ENCODE peak calls at places on chromosomes 12 and 14, in four cellular contexts. Y is thyroid gland, X is mammary epithelial cell, T is lung. C is an unnamed sample.
A peak's percentile ranks its signal among the peaks of the same experiment; 100 is the strongest.

GRCh38 chr14:38209572-38210159 is 2.0 kb downstream of the SSTR1 start:
- DNase-seq in Y (no peak), X (no peak), T (no peak), C (no peak)

GRCh38 chr14:36660736-36661505 is 739 bp upstream of the PAX9 start:
- DNase-seq in X (no peak), Y (peak; percentile 35), T (no peak), C (no peak)

GRCh38 chr14:87332001-87332400 is 661.0 kb downstream of the GALC start:
- DNase-seq in T (no peak), X (peak; percentile 71), Y (no peak), C (no peak)

GRCh38 chr12:4214912-4215861 is 58.4 kb upstream of the CCND2 start:
- DNase-seq in T (peak; percentile 72), X (no peak), Y (peak; percentile 18), C (peak; percentile 85)

GRCh38 chr12:20798561-20798960 is 11.9 kb upstream of the SLCO1B3 start:
- DNase-seq in Y (no peak), X (no peak), T (no peak), C (peak; percentile 4)

GRCh38 chr14:51310453-51311074 is 70.5 kb downstream of the TMX1 start:
- DNase-seq in T (no peak), Y (no peak), X (no peak), C (no peak)

GRCh38 chr14:59093889-59094288 is 94.6 kb upstream of the DAAM1 start:
- DNase-seq in X (no peak), T (no peak), Y (no peak), C (no peak)

GRCh38 chr12:116812238-116812637 is 69.0 kb downstream of the HRK start:
- DNase-seq in Y (no peak), X (no peak), T (no peak), C (no peak)

GRCh38 chr12:52242442-52243263 is 9.6 kb downstream of the KRT7 start:
- DNase-seq in X (no peak), T (no peak), Y (no peak), C (no peak)

GRCh38 chr12:100020370-100020769 is 35.6 kb upstream of the ANKS1B start:
- DNase-seq in X (peak; percentile 4), T (no peak), Y (no peak), C (no peak)

GRCh38 chr12:87779016-87779415 is 250.2 kb downstream of the C12orf50 start:
- DNase-seq in X (peak; percentile 58), T (no peak), Y (peak; percentile 64), C (no peak)

GRCh38 chr14:32300146-32300545 is 29.0 kb upstream of the AKAP6 start:
- DNase-seq in T (no peak), X (no peak), Y (peak; percentile 80), C (no peak)

GRCh38 chr14:105349992-105350391 is 35.4 kb downstream of the PACS2 start:
- DNase-seq in Y (no peak), T (no peak), X (no peak), C (no peak)

GRCh38 chr12:93686572-93687365 is 9.6 kb downstream of the CRADD start:
- DNase-seq in T (no peak), Y (no peak), X (no peak), C (no peak)

GRCh38 chr14:77260631-77261030 is 10.4 kb downstream of the NGB start:
- DNase-seq in T (no peak), Y (peak; percentile 45), X (no peak), C (no peak)

GRCh38 chr12:89135976-89136634 is 216.2 kb downstream of the DUSP6 start:
- DNase-seq in X (peak; percentile 83), T (no peak), Y (no peak), C (no peak)

GRCh38 chr12:130203151-130203550 is 40.9 kb downstream of the FZD10 start:
- DNase-seq in X (no peak), T (no peak), Y (no peak), C (no peak)

GRCh38 chr12:119989619-119990381 is 764 bp downstream of the BICDL1 start:
- DNase-seq in T (peak; percentile 70), X (peak; percentile 69), Y (peak; percentile 88), C (peak; percentile 81)

GRCh38 chr12:27048822-27049752 is 26.7 kb downstream of the MED21 start:
- DNase-seq in X (peak; percentile 74), T (no peak), Y (no peak), C (no peak)

GRCh38 chr12:106058256-106059182 is 80.2 kb downstream of the NUAK1 start:
- DNase-seq in X (peak; percentile 64), T (no peak), Y (no peak), C (no peak)

GRCh38 chr14:104930526-104931322 is 6.0 kb downstream of the PLD4 start:
- DNase-seq in Y (peak; percentile 2), X (no peak), T (no peak), C (no peak)

GRCh38 chr14:67571275-67571990 is 28.6 kb downstream of the PIGH start:
- DNase-seq in Y (peak; percentile 61), T (peak; percentile 64), X (peak; percentile 37), C (peak; percentile 74)

GRCh38 chr14:103204852-103205540 is 81.7 kb downstream of the TNFAIP2 start:
- DNase-seq in X (peak; percentile 4), Y (no peak), T (no peak), C (no peak)

GRCh38 chr14:53888535-53889386 is 67.9 kb downstream of the BMP4 start:
- DNase-seq in T (no peak), Y (no peak), X (no peak), C (peak; percentile 42)

GRCh38 chr12:71958993-71959588 is 20.4 kb downstream of the TPH2 start:
- DNase-seq in Y (no peak), T (no peak), X (no peak), C (no peak)

GRCh38 chr12:117882181-117882580 is 86.6 kb downstream of the KSR2 start:
- DNase-seq in T (no peak), Y (no peak), X (no peak), C (no peak)

GRCh38 chr14:25837431-25837950 is 760.3 kb downstream of the NOVA1 start:
- DNase-seq in Y (no peak), X (no peak), T (no peak), C (no peak)

GRCh38 chr14:25836647-25837046 is 761.2 kb downstream of the NOVA1 start:
- DNase-seq in Y (no peak), T (no peak), X (no peak), C (no peak)

GRCh38 chr14:25828562-25828961 is 769.3 kb downstream of the NOVA1 start:
- DNase-seq in T (no peak), X (no peak), Y (no peak), C (no peak)

GRCh38 chr14:25833341-25834121 is 764.3 kb downstream of the NOVA1 start:
- DNase-seq in Y (no peak), X (no peak), T (no peak), C (no peak)
- TF ChIP-seq CTCF in Y (no peak), X (no peak), T (no peak), C (no peak)

DNA sequence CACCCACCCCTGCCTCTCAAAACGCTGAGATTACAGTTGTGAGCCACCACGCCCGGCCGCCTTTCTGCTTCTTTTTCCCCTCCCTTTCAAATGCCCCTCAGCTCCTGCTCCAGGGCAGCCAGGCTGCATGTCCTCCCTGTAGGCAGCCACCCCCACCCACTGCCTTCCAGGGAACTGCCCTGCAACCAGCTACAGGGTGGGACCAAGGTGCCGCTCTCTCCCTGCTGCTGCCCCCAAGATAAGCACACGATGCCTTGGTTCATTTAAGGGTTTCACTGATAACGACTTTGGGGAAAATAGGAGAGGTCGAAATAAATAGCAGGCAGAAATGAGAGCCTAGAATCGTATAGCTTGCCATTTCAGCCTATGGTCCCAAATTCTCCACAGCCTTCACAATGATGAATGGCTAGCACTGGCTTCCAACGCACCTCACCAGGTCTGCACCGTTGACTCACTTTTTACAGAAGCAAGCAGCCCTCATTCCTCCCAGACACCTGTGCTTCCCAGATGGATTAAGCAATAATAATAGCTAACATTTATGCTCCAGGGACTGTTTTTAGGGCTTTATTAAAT is 40.7 kb downstream of the ATG14 start:
- DNase-seq in T (no peak), X (no peak), Y (no peak), C (no peak)
- H3K4me3 ChIP-seq in T (no peak overlapping the region), X (no peak overlapping the region), Y (no peak overlapping the region), C (no peak overlapping the region)

GRCh38 chr12:53251477-53252348 is 16.4 kb upstream of the ESPL1 start:
- DNase-seq in T (peak; percentile 78), Y (peak; percentile 79), X (peak; percentile 72), C (peak; percentile 85)

GRCh38 chr12:53254816-53255545 is 13.1 kb upstream of the ESPL1 start:
- DNase-seq in X (no peak), Y (no peak), T (no peak), C (no peak)

GRCh38 chr12:53253298-53253697 is 14.8 kb upstream of the ESPL1 start:
- DNase-seq in T (no peak), Y (no peak), X (no peak), C (no peak)

GRCh38 chr12:53255993-53256392 is 12.1 kb upstream of the ESPL1 start:
- DNase-seq in Y (no peak), X (no peak), T (no peak), C (peak; percentile 59)

DNA sequence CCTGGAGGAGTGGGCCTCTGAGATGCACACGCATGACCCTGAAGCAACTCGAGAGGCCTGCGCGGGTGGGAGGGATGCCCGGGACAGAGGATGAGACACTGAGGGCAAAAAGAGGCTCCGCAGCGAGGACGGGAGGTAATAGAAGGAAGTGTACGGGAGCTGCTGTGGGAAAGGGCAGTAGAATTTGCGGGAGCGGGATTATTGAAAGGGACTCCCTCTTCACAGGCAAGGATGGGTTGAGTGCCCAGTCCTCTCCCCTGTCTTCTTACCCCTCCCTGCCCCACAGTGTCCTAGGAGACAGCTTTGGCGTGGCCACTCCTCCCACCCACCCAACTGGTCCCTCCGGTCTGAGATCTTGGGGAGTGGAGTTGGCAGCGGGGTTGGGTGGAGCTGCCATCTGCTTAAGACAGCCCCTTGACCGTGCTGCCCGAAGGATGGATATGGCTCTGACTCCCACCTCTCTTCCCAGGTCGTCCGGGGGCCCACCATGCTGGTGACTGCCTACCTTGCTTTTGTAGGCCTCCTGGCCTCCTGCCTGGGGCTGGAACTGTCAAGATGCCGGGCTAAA is 15.7 kb upstream of the ESPL1 start:
- DNase-seq in X (peak; percentile 50), Y (peak; percentile 55), T (peak; percentile 52), C (no peak)
- TF ChIP-seq CTCF in X (no peak), Y (no peak), T (no peak), C (no peak)

DNA sequence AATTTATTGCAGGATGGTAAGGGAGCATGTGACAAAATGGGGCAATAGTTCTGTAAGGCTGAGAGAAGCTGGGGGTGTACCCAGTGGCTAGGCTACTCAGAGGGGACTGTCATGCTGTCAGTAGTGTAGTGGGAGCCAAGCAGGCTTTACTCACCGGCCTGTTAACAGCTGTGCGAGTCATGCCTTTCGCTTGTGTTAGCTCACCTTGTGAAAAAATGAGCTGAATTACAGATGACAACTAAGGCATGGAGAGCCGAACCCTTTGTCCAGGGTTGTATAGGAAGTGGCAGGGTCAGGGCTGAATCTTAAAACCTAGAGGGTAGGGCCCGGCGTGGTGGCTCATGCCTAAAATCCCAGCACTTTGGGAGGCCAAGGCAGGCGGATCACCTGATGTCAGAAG is 37.9 kb downstream of the SH2B3 start:
- DNase-seq in Y (no peak), T (no peak), X (peak; percentile 78), C (peak; percentile 59)
- H3K4me3 ChIP-seq in Y (no peak overlapping the region), T (no peak overlapping the region), X (no peak overlapping the region), C (no peak overlapping the region)

GRCh38 chr14:20904393-20905029 is 13.3 kb downstream of the RNASE3 start:
- DNase-seq in T (no peak), Y (no peak), X (no peak), C (no peak)
- TF ChIP-seq CTCF in T (no peak), Y (no peak), X (no peak), C (no peak)

C was measured in GM12865.